ENCODE peak calls at places on chromosome 20, in eight cellular contexts. One of them, this sample, is unnamed.

GRCh38 chr20:13022401-13023170 is 13.8 kb downstream of the SPTLC3 start:
- DNase-seq in right lobe of liver: no peak
- DNase-seq in psoas muscle: no peak
- DNase-seq in BE2C: no peak
- DNase-seq in ascending aorta: no peak
- DNase-seq in cardiac muscle cell: peak; percentile 52
- DNase-seq in WERI-Rb-1: no peak
- DNase-seq in colonic mucosa: no peak
- DNase-seq in this sample: no peak

GRCh38 chr20:35598899-35599775 is 16.5 kb upstream of the SPAG4 start:
- DNase-seq in right lobe of liver: peak; percentile 27
- DNase-seq in psoas muscle: peak; percentile 30
- DNase-seq in BE2C: no peak
- DNase-seq in ascending aorta: no peak
- DNase-seq in cardiac muscle cell: no peak
- DNase-seq in WERI-Rb-1: no peak
- DNase-seq in colonic mucosa: no peak
- DNase-seq in this sample: no peak

GRCh38 chr20:45095753-45096371 is 5.1 kb downstream of the KCNS1 start:
- DNase-seq in right lobe of liver: no peak
- DNase-seq in psoas muscle: no peak
- DNase-seq in BE2C: peak; percentile 62
- DNase-seq in ascending aorta: no peak
- DNase-seq in cardiac muscle cell: peak; percentile 83
- DNase-seq in WERI-Rb-1: peak; percentile 32
- DNase-seq in colonic mucosa: peak; percentile 57
- DNase-seq in this sample: peak; percentile 50

GRCh38 chr20:60108397-60108796 is 150.2 kb downstream of the CDH26 start:
- DNase-seq in right lobe of liver: no peak
- DNase-seq in psoas muscle: no peak
- DNase-seq in BE2C: no peak
- DNase-seq in ascending aorta: no peak
- DNase-seq in cardiac muscle cell: no peak
- DNase-seq in WERI-Rb-1: no peak
- DNase-seq in colonic mucosa: no peak
- DNase-seq in this sample: no peak

GRCh38 chr20:38123021-38123587 is 42.0 kb downstream of the TGM2 start:
- DNase-seq in right lobe of liver: no peak
- DNase-seq in psoas muscle: peak; percentile 37
- DNase-seq in BE2C: no peak
- DNase-seq in ascending aorta: no peak
- DNase-seq in cardiac muscle cell: peak; percentile 53
- DNase-seq in WERI-Rb-1: peak; percentile 0
- DNase-seq in colonic mucosa: peak; percentile 17
- DNase-seq in this sample: no peak

GRCh38 chr20:41344938-41345728 is 4.5 kb downstream of the LPIN3 start:
- DNase-seq in right lobe of liver: no peak
- DNase-seq in psoas muscle: no peak
- DNase-seq in BE2C: no peak
- DNase-seq in ascending aorta: no peak
- DNase-seq in cardiac muscle cell: no peak
- DNase-seq in WERI-Rb-1: no peak
- DNase-seq in colonic mucosa: no peak
- DNase-seq in this sample: no peak

GRCh38 chr20:31440012-31440659 is at the start of gene DEFB123:
- DNase-seq in right lobe of liver: no peak
- DNase-seq in psoas muscle: no peak
- DNase-seq in BE2C: no peak
- DNase-seq in ascending aorta: no peak
- DNase-seq in cardiac muscle cell: no peak
- DNase-seq in WERI-Rb-1: no peak
- DNase-seq in colonic mucosa: no peak
- DNase-seq in this sample: no peak

GRCh38 chr20:3406481-3407425 is 716 bp downstream of the DNAAF9 start:
- DNase-seq in right lobe of liver: no peak
- DNase-seq in psoas muscle: peak; percentile 75
- DNase-seq in BE2C: peak; percentile 18
- DNase-seq in ascending aorta: no peak
- DNase-seq in cardiac muscle cell: peak; percentile 67
- DNase-seq in WERI-Rb-1: peak; percentile 20
- DNase-seq in colonic mucosa: peak; percentile 33
- DNase-seq in this sample: no peak

GRCh38 chr20:50004175-50004574 is 21.4 kb downstream of the SNAI1 start:
- DNase-seq in right lobe of liver: no peak
- DNase-seq in psoas muscle: no peak
- DNase-seq in BE2C: no peak
- DNase-seq in ascending aorta: no peak
- DNase-seq in cardiac muscle cell: peak; percentile 78
- DNase-seq in WERI-Rb-1: no peak
- DNase-seq in colonic mucosa: no peak
- DNase-seq in this sample: no peak

GRCh38 chr20:9359561-9360308 is 154.7 kb upstream of the LAMP5 start:
- DNase-seq in right lobe of liver: no peak
- DNase-seq in psoas muscle: no peak
- DNase-seq in BE2C: peak; percentile 69
- DNase-seq in ascending aorta: no peak
- DNase-seq in cardiac muscle cell: peak; percentile 84
- DNase-seq in WERI-Rb-1: peak; percentile 23
- DNase-seq in colonic mucosa: peak; percentile 67
- DNase-seq in this sample: peak; percentile 48

GRCh38 chr20:49690899-49691620 is 22.6 kb downstream of the B4GALT5 start:
- DNase-seq in right lobe of liver: peak; percentile 81
- DNase-seq in psoas muscle: no peak
- DNase-seq in BE2C: peak; percentile 71
- DNase-seq in ascending aorta: no peak
- DNase-seq in cardiac muscle cell: peak; percentile 78
- DNase-seq in WERI-Rb-1: no peak
- DNase-seq in colonic mucosa: no peak
- DNase-seq in this sample: no peak

GRCh38 chr20:17374086-17374485 is 147.2 kb downstream of the PCSK2 start:
- DNase-seq in right lobe of liver: no peak
- DNase-seq in psoas muscle: no peak
- DNase-seq in BE2C: no peak
- DNase-seq in ascending aorta: no peak
- DNase-seq in cardiac muscle cell: no peak
- DNase-seq in WERI-Rb-1: no peak
- DNase-seq in colonic mucosa: no peak
- DNase-seq in this sample: no peak

GRCh38 chr20:50020283-50020682 is 37.5 kb downstream of the SNAI1 start:
- DNase-seq in right lobe of liver: no peak
- DNase-seq in psoas muscle: no peak
- DNase-seq in BE2C: no peak
- DNase-seq in ascending aorta: no peak
- DNase-seq in cardiac muscle cell: peak; percentile 40
- DNase-seq in WERI-Rb-1: no peak
- DNase-seq in colonic mucosa: no peak
- DNase-seq in this sample: no peak

GRCh38 chr20:35821807-35822242 is 50.0 kb downstream of the PHF20 start:
- DNase-seq in right lobe of liver: no peak
- DNase-seq in psoas muscle: no peak
- DNase-seq in BE2C: no peak
- DNase-seq in ascending aorta: no peak
- DNase-seq in cardiac muscle cell: peak; percentile 73
- DNase-seq in WERI-Rb-1: no peak
- DNase-seq in colonic mucosa: no peak
- DNase-seq in this sample: no peak

GRCh38 chr20:53581444-53582311 is 12.0 kb downstream of the ZNF217 start:
- DNase-seq in right lobe of liver: no peak
- DNase-seq in psoas muscle: no peak
- DNase-seq in BE2C: no peak
- DNase-seq in ascending aorta: no peak
- DNase-seq in cardiac muscle cell: no peak
- DNase-seq in WERI-Rb-1: no peak
- DNase-seq in colonic mucosa: no peak
- DNase-seq in this sample: no peak

GRCh38 chr20:40770564-40771307 is 81.7 kb upstream of the MAFB start:
- DNase-seq in right lobe of liver: no peak
- DNase-seq in psoas muscle: no peak
- DNase-seq in BE2C: no peak
- DNase-seq in ascending aorta: no peak
- DNase-seq in cardiac muscle cell: no peak
- DNase-seq in WERI-Rb-1: no peak
- DNase-seq in colonic mucosa: peak; percentile 23
- DNase-seq in this sample: peak; percentile 54

GRCh38 chr20:25453035-25453810 is 45.8 kb downstream of the GINS1 start:
- DNase-seq in right lobe of liver: no peak
- DNase-seq in psoas muscle: no peak
- DNase-seq in BE2C: peak; percentile 76
- DNase-seq in ascending aorta: no peak
- DNase-seq in cardiac muscle cell: peak; percentile 67
- DNase-seq in WERI-Rb-1: no peak
- DNase-seq in colonic mucosa: no peak
- DNase-seq in this sample: no peak

GRCh38 chr20:15242773-15243172 is 905.4 kb upstream of the FLRT3 start:
- DNase-seq in right lobe of liver: no peak
- DNase-seq in psoas muscle: no peak
- DNase-seq in BE2C: no peak
- DNase-seq in ascending aorta: no peak
- DNase-seq in cardiac muscle cell: no peak
- DNase-seq in WERI-Rb-1: no peak
- DNase-seq in colonic mucosa: no peak
- DNase-seq in this sample: no peak

GRCh38 chr20:35314460-35315198 is 22.4 kb upstream of the FAM83C start:
- DNase-seq in right lobe of liver: no peak
- DNase-seq in psoas muscle: no peak
- DNase-seq in BE2C: no peak
- DNase-seq in ascending aorta: no peak
- DNase-seq in cardiac muscle cell: no peak
- DNase-seq in WERI-Rb-1: no peak
- DNase-seq in colonic mucosa: no peak
- DNase-seq in this sample: no peak

GRCh38 chr20:2101057-2101934 is at the start of gene STK35:
- DNase-seq in right lobe of liver: peak; percentile 96
- DNase-seq in psoas muscle: no peak
- DNase-seq in BE2C: no peak
- DNase-seq in ascending aorta: no peak
- DNase-seq in cardiac muscle cell: no peak
- DNase-seq in WERI-Rb-1: peak; percentile 86
- DNase-seq in colonic mucosa: peak; percentile 83
- DNase-seq in this sample: no peak

GRCh38 chr20:8082999-8083398 is 49.1 kb upstream of the PLCB1 start:
- DNase-seq in right lobe of liver: no peak
- DNase-seq in psoas muscle: no peak
- DNase-seq in BE2C: peak; percentile 12
- DNase-seq in ascending aorta: no peak
- DNase-seq in cardiac muscle cell: peak; percentile 96
- DNase-seq in WERI-Rb-1: peak; percentile 10
- DNase-seq in colonic mucosa: no peak
- DNase-seq in this sample: no peak

GRCh38 chr20:47055699-47056369 is 161.2 kb downstream of the EYA2 start:
- DNase-seq in right lobe of liver: no peak
- DNase-seq in psoas muscle: no peak
- DNase-seq in BE2C: no peak
- DNase-seq in ascending aorta: no peak
- DNase-seq in cardiac muscle cell: no peak
- DNase-seq in WERI-Rb-1: no peak
- DNase-seq in colonic mucosa: peak; percentile 25
- DNase-seq in this sample: no peak

GRCh38 chr20:51500311-51500710 is 42.2 kb downstream of the NFATC2 start:
- DNase-seq in right lobe of liver: no peak
- DNase-seq in psoas muscle: no peak
- DNase-seq in BE2C: no peak
- DNase-seq in ascending aorta: no peak
- DNase-seq in cardiac muscle cell: no peak
- DNase-seq in WERI-Rb-1: no peak
- DNase-seq in colonic mucosa: no peak
- DNase-seq in this sample: no peak

GRCh38 chr20:36824142-36824940 is 50.8 kb upstream of the DSN1 start:
- DNase-seq in right lobe of liver: no peak
- DNase-seq in psoas muscle: no peak
- DNase-seq in BE2C: no peak
- DNase-seq in ascending aorta: no peak
- DNase-seq in cardiac muscle cell: no peak
- DNase-seq in WERI-Rb-1: no peak
- DNase-seq in colonic mucosa: no peak
- DNase-seq in this sample: no peak

GRCh38 chr20:8913452-8913851 is 155.4 kb upstream of the PLCB4 start:
- DNase-seq in right lobe of liver: no peak
- DNase-seq in psoas muscle: no peak
- DNase-seq in BE2C: no peak
- DNase-seq in ascending aorta: no peak
- DNase-seq in cardiac muscle cell: no peak
- DNase-seq in WERI-Rb-1: no peak
- DNase-seq in colonic mucosa: no peak
- DNase-seq in this sample: no peak

GRCh38 chr20:57724610-57725405 is 15.0 kb upstream of the PMEPA1 start:
- DNase-seq in right lobe of liver: no peak
- DNase-seq in psoas muscle: peak; percentile 83
- DNase-seq in BE2C: no peak
- DNase-seq in ascending aorta: no peak
- DNase-seq in cardiac muscle cell: no peak
- DNase-seq in WERI-Rb-1: no peak
- DNase-seq in colonic mucosa: no peak
- DNase-seq in this sample: no peak
- TF ChIP-seq CTCF in right lobe of liver: no peak
- TF ChIP-seq CTCF in psoas muscle: no peak
- TF ChIP-seq CTCF in BE2C: no peak
- TF ChIP-seq CTCF in ascending aorta: no peak
- TF ChIP-seq CTCF in cardiac muscle cell: no peak
- TF ChIP-seq CTCF in WERI-Rb-1: no peak
- TF ChIP-seq CTCF in colonic mucosa: no peak
- TF ChIP-seq CTCF in this sample: no peak

GRCh38 chr20:48582361-48582991 is 245.3 kb downstream of the PREX1 start:
- DNase-seq in right lobe of liver: no peak
- DNase-seq in psoas muscle: no peak
- DNase-seq in BE2C: no peak
- DNase-seq in ascending aorta: no peak
- DNase-seq in cardiac muscle cell: no peak
- DNase-seq in WERI-Rb-1: no peak
- DNase-seq in colonic mucosa: no peak
- DNase-seq in this sample: no peak
- H3K27me3 ChIP-seq in right lobe of liver: no peaks in the 10 kb centered on the region
- H3K27me3 ChIP-seq in psoas muscle: peaks cover 6% of the 10 kb centered on the region
- H3K27me3 ChIP-seq in BE2C: no peaks in the 10 kb centered on the region
- H3K27me3 ChIP-seq in ascending aorta: no peaks in the 10 kb centered on the region
- H3K27me3 ChIP-seq in cardiac muscle cell: no peaks in the 10 kb centered on the region
- H3K27me3 ChIP-seq in WERI-Rb-1: no peaks in the 10 kb centered on the region
- H3K27me3 ChIP-seq in colonic mucosa: no peaks in the 10 kb centered on the region
- H3K27me3 ChIP-seq in this sample: no peaks in the 10 kb centered on the region

DNA sequence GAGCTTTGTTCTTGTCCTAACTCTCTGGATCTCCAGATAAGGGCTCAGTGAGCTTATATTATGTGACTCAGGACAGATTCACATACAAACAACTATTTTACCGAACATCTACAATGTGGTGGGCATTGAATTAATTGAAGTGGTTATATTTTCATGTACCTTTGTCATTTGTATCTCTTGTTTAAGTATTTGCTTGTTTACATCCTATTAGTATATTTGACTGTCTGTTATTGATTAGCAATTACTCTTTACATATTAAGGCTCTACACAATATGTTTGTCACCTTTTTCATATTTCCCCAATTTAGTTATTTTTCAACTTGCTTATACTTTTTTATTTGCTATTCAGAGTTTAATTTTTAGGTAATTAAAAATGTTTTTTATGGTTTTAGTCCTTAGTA is 222.4 kb downstream of the TFAP2C start:
- DNase-seq in right lobe of liver: no peak
- DNase-seq in psoas muscle: no peak
- DNase-seq in BE2C: no peak
- DNase-seq in ascending aorta: no peak
- DNase-seq in cardiac muscle cell: no peak
- DNase-seq in WERI-Rb-1: no peak
- DNase-seq in colonic mucosa: no peak
- DNase-seq in this sample: no peak
- TF ChIP-seq CTCF in right lobe of liver: no peak
- TF ChIP-seq CTCF in psoas muscle: no peak
- TF ChIP-seq CTCF in BE2C: no peak
- TF ChIP-seq CTCF in ascending aorta: no peak
- TF ChIP-seq CTCF in cardiac muscle cell: no peak
- TF ChIP-seq CTCF in WERI-Rb-1: no peak
- TF ChIP-seq CTCF in colonic mucosa: no peak
- TF ChIP-seq CTCF in this sample: no peak

GRCh38 chr20:22465622-22466446 is 118.5 kb downstream of the FOXA2 start:
- DNase-seq in right lobe of liver: peak; percentile 75
- DNase-seq in psoas muscle: no peak
- DNase-seq in BE2C: no peak
- DNase-seq in ascending aorta: no peak
- DNase-seq in cardiac muscle cell: no peak
- DNase-seq in WERI-Rb-1: no peak
- DNase-seq in colonic mucosa: no peak
- DNase-seq in this sample: no peak
- H3K27me3 ChIP-seq in right lobe of liver: no peaks in the 10 kb centered on the region
- H3K27me3 ChIP-seq in psoas muscle: no peaks in the 10 kb centered on the region
- H3K27me3 ChIP-seq in BE2C: no peaks in the 10 kb centered on the region
- H3K27me3 ChIP-seq in ascending aorta: no peaks in the 10 kb centered on the region
- H3K27me3 ChIP-seq in cardiac muscle cell: peaks cover 20% of the 10 kb centered on the region
- H3K27me3 ChIP-seq in WERI-Rb-1: peaks cover 58% of the 10 kb centered on the region
- H3K27me3 ChIP-seq in colonic mucosa: no peaks in the 10 kb centered on the region
- H3K27me3 ChIP-seq in this sample: no peaks in the 10 kb centered on the region